ENCODE peak calls at places on chromosome 1, in ten cellular contexts. R, O, Z, U, H, M, L, C, D and V are unnamed samples.

GRCh38 chr1:65001238-65001792 is 35.0 kb upstream of the JAK1 start:
- DNase-seq in H (peak), R (peak), D (peak), Z (peak), L (no peak), U (no peak), M (peak), C (peak), O (peak), V (no peak)

GRCh38 chr1:160031368-160032164 is at the start of gene PIGM:
- DNase-seq in O (peak), M (peak), C (peak), H (peak), D (peak), U (peak), L (peak), Z (peak), R (peak), V (peak)

GRCh38 chr1:85850238-85850637 is 142.0 kb upstream of the ZNHIT6 start:
- DNase-seq in D (no peak), U (no peak), C (no peak), Z (peak), O (no peak), L (no peak), M (no peak), R (no peak), H (no peak), V (peak)

GRCh38 chr1:228379165-228379460 is 27.5 kb downstream of the TRIM11 start:
- DNase-seq in D (peak), R (peak), M (no peak), U (no peak), C (no peak), Z (peak), O (peak), H (no peak), L (no peak), V (no peak)

GRCh38 chr1:100461222-100461621 is 76.7 kb upstream of the GPR88 start:
- DNase-seq in L (no peak), M (peak), D (peak), C (no peak), R (no peak), Z (peak), H (peak), U (no peak), O (no peak), V (no peak)

GRCh38 chr1:109636201-109636952 is 16.7 kb downstream of the AMPD2 start:
- DNase-seq in H (no peak), O (no peak), Z (no peak), D (no peak), M (peak), L (no peak), R (peak), C (no peak), U (no peak), V (no peak)

GRCh38 chr1:160862151-160863061 is at the start of gene CD244:
- DNase-seq in U (no peak), C (no peak), O (peak), R (peak), D (peak), M (peak), L (peak), Z (no peak), H (peak), V (no peak)

GRCh38 chr1:247376659-247377058 is 39.3 kb upstream of the NLRP3 start:
- DNase-seq in D (no peak), R (no peak), M (peak), O (no peak), U (no peak), Z (peak), C (no peak), H (no peak), L (no peak), V (no peak)

GRCh38 chr1:75614455-75615379 is 3.8 kb upstream of the SLC44A5 start:
- DNase-seq in M (peak), R (peak), Z (peak), O (peak), D (peak), C (peak), U (peak), L (peak), H (peak), V (no peak)

GRCh38 chr1:24901791-24902470 is 28.1 kb downstream of the RUNX3 start:
- DNase-seq in U (no peak), H (no peak), C (peak), M (peak), Z (no peak), D (no peak), L (no peak), R (peak), O (no peak), V (no peak)

GRCh38 chr1:22597301-22597965 is 34.1 kb downstream of the EPHA8 start:
- DNase-seq in R (no peak), H (no peak), Z (no peak), O (no peak), U (no peak), M (no peak), D (no peak), L (no peak), C (no peak), V (no peak)

GRCh38 chr1:183077107-183077506 is 53.9 kb downstream of the LAMC1 start:
- DNase-seq in Z (no peak), D (no peak), O (no peak), H (no peak), M (no peak), C (no peak), R (no peak), L (no peak), U (no peak), V (no peak)

GRCh38 chr1:4310396-4310923 is 343.9 kb upstream of the AJAP1 start:
- DNase-seq in H (no peak), R (no peak), M (no peak), C (no peak), U (no peak), L (no peak), Z (no peak), D (no peak), O (no peak), V (no peak)

GRCh38 chr1:116329524-116330341 is 43.3 kb upstream of the ATP1A1 start:
- DNase-seq in L (no peak), M (no peak), O (no peak), H (no peak), Z (no peak), D (no peak), C (no peak), R (no peak), U (no peak), V (no peak)

GRCh38 chr1:186557147-186557777 is 96.3 kb upstream of the PDC start:
- DNase-seq in U (no peak), R (no peak), L (no peak), H (no peak), C (no peak), M (no peak), O (no peak), D (no peak), Z (no peak), V (no peak)

GRCh38 chr1:236002572-236002971 is 62.3 kb downstream of the NID1 start:
- DNase-seq in R (no peak), L (no peak), H (no peak), C (no peak), U (no peak), O (no peak), Z (peak), M (no peak), D (no peak), V (no peak)

GRCh38 chr1:27144920-27145661 is 9.8 kb downstream of the SLC9A1 start:
- DNase-seq in L (no peak), O (no peak), M (no peak), R (peak), H (no peak), D (no peak), C (peak), U (no peak), Z (peak), V (no peak)

GRCh38 chr1:234235373-234235772 is 137.9 kb upstream of the COA6 start:
- DNase-seq in Z (no peak), H (no peak), M (peak), L (no peak), C (no peak), O (peak), U (no peak), D (no peak), R (no peak), V (no peak)

GRCh38 chr1:45326627-45327591 is at the start of gene HPDL:
- DNase-seq in D (peak), C (peak), L (peak), U (no peak), M (peak), H (peak), R (peak), O (peak), Z (peak), V (peak)

GRCh38 chr1:56464294-56464693 is 115.1 kb downstream of the PLPP3 start:
- DNase-seq in Z (no peak), M (no peak), C (no peak), L (no peak), R (no peak), O (no peak), D (no peak), U (no peak), H (no peak), V (no peak)

GRCh38 chr1:44661786-44662682 is 12.2 kb downstream of the TMEM53 start:
- DNase-seq in R (no peak), M (no peak), C (no peak), O (no peak), D (no peak), Z (no peak), H (no peak), U (no peak), L (no peak), V (no peak)

GRCh38 chr1:6591644-6592043 is 11.0 kb downstream of the KLHL21 start:
- DNase-seq in H (no peak), R (no peak), C (no peak), M (no peak), L (no peak), O (no peak), Z (no peak), U (no peak), D (no peak), V (no peak)

GRCh38 chr1:10339815-10340214 is 59.0 kb upstream of the PGD start:
- DNase-seq in C (no peak), L (no peak), U (peak), M (peak), H (peak), O (peak), Z (peak), D (no peak), R (peak), V (peak)

GRCh38 chr1:223143760-223144248 is 756 bp upstream of the TLR5 start:
- DNase-seq in O (peak), M (no peak), U (peak), H (peak), R (peak), Z (no peak), C (peak), L (no peak), D (no peak), V (no peak)

GRCh38 chr1:59678809-59679228 is 135.9 kb upstream of the HOOK1 start:
- DNase-seq in U (peak), O (peak), R (no peak), H (no peak), L (no peak), C (no peak), M (no peak), D (no peak), Z (no peak), V (no peak)

GRCh38 chr1:158972841-158973240 is 36.9 kb upstream of the IFI16 start:
- DNase-seq in M (no peak), D (no peak), O (peak), Z (peak), L (peak), U (no peak), R (no peak), H (no peak), C (no peak), V (no peak)

GRCh38 chr1:53704804-53705445 is 34.0 kb downstream of the GLIS1 start:
- DNase-seq in U (no peak), C (no peak), L (no peak), R (no peak), O (no peak), H (no peak), Z (peak), M (no peak), D (no peak), V (no peak)

GRCh38 chr1:115166531-115167091 is 77.3 kb upstream of the TSPAN2 start:
- DNase-seq in C (no peak), M (no peak), O (no peak), H (no peak), Z (peak), L (no peak), D (no peak), R (no peak), U (no peak), V (no peak)

GRCh38 chr1:11796036-11796828 is 9.5 kb downstream of the MTHFR start:
- DNase-seq in O (no peak), D (no peak), H (peak), U (no peak), R (no peak), M (no peak), L (no peak), C (peak), Z (no peak), V (no peak)

GRCh38 chr1:114328505-114328904 is 174.8 kb upstream of the SYT6 start:
- DNase-seq in C (no peak), R (no peak), H (no peak), M (no peak), L (no peak), U (no peak), D (no peak), Z (no peak), O (no peak), V (no peak)

GRCh38 chr1:26706315-26706714 is 10.5 kb downstream of the ARID1A start:
- DNase-seq in D (no peak), M (no peak), H (no peak), C (no peak), Z (no peak), L (no peak), O (no peak), U (no peak), R (peak), V (no peak)

GRCh38 chr1:59595774-59596173 is 219.0 kb upstream of the HOOK1 start:
- DNase-seq in L (no peak), U (no peak), O (no peak), Z (no peak), D (no peak), R (no peak), C (no peak), H (no peak), M (no peak), V (peak)

GRCh38 chr1:4960336-4960735 is 305.9 kb downstream of the AJAP1 start:
- DNase-seq in L (no peak), R (no peak), Z (no peak), C (no peak), M (no peak), U (no peak), H (no peak), D (no peak), O (no peak), V (no peak)

GRCh38 chr1:230149751-230150584 is 82.9 kb downstream of the GALNT2 start:
- DNase-seq in C (no peak), L (peak), D (no peak), R (no peak), M (no peak), O (no peak), U (no peak), H (no peak), Z (no peak), V (no peak)

GRCh38 chr1:50490640-50491039 is 67.4 kb upstream of the DMRTA2 start:
- DNase-seq in C (no peak), M (no peak), L (no peak), O (no peak), U (no peak), D (no peak), Z (no peak), R (no peak), H (no peak), V (no peak)

DNA sequence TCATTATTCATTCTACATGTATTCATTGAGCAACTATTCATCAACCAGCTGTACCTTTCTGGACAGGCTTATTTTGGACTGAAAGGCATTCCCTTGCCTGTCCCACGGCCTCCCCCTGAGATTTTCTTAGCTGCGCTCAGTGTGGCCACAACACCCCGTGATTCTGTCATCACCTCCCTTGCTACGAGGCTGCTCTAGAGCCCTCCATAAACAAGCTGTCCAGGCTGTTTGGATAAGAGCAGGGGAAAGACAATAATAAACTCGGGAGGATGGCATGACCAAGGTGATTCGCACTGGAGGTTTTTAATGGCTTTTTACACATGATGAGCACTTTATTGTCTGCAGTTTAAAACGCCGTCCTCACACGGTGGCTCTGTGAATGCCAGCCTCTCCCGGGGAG is 139.7 kb downstream of the ROR1 start:
- DNase-seq in H (peak), U (no peak), C (no peak), R (no peak), Z (no peak), L (no peak), M (no peak), D (no peak), O (peak), V (no peak)
- H3K27ac ChIP-seq in H (peak), U (no peak), C (no peak), R (no peak), Z (peak), L (no peak), M (no peak), D (no peak), O (no peak), V (no peak)

GRCh38 chr1:112727716-112728115 is 12.6 kb upstream of the PPM1J start:
- DNase-seq in L (no peak), R (no peak), D (no peak), Z (no peak), C (no peak), U (peak), O (no peak), H (no peak), M (no peak), V (no peak)
- TF ChIP-seq CTCF in L (no peak), R (no peak), D (no peak), Z (peak), C (no peak), U (peak), O (no peak), H (no peak), M (peak), V (no peak)

GRCh38 chr1:55212349-55213028 is 2.7 kb downstream of the USP24 start:
- DNase-seq in D (no peak), L (peak), H (no peak), Z (peak), R (no peak), C (no peak), M (no peak), O (no peak), U (no peak), V (no peak)
- H3K27ac ChIP-seq in D (peak), L (peak), H (peak), Z (no peak), R (peak), C (peak), M (no peak), O (no peak), U (no peak), V (no peak)

GRCh38 chr1:107135466-107135865 is 5.4 kb upstream of the NTNG1 start:
- DNase-seq in D (no peak), M (peak), L (peak), C (no peak), H (no peak), U (no peak), O (peak), R (no peak), Z (peak), V (no peak)
- TF ChIP-seq CTCF in D (no peak), M (no peak), L (no peak), C (no peak), H (no peak), U (no peak), O (no peak), R (no peak), Z (no peak), V (no peak)

DNA sequence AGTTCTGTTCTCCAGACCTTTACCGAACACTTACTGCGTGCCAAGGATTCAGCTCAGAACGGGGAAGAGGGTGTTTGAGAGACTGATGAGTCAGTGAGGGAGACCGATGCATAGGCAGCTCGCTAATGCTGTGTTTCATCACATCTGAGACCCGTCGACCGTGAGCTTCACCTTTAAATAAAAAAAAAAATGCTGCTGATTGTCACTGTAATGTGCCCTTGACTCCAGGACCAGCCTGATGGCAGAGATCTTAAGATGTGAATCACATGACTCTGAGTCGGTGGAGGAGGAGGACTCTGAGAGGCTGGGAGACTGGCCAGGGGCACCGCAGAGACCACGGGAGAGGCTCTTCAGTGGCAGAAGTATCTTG is 28.8 kb downstream of the SPSB1 start:
- DNase-seq in H (no peak), Z (no peak), M (no peak), L (no peak), U (no peak), R (no peak), D (no peak), O (no peak), C (no peak), V (peak)
- H3K27ac ChIP-seq in H (no peak), Z (peak), M (no peak), L (no peak), U (peak), R (peak), D (no peak), O (no peak), C (no peak), V (peak)

GRCh38 chr1:225004396-225004795 is 74.9 kb downstream of the DNAH14 start:
- DNase-seq in O (no peak), Z (peak), M (no peak), C (no peak), H (no peak), L (no peak), D (no peak), U (no peak), R (no peak), V (no peak)
- TF ChIP-seq CTCF in O (peak), Z (peak), M (peak), C (no peak), H (no peak), L (no peak), D (no peak), U (no peak), R (no peak), V (no peak)

DNA sequence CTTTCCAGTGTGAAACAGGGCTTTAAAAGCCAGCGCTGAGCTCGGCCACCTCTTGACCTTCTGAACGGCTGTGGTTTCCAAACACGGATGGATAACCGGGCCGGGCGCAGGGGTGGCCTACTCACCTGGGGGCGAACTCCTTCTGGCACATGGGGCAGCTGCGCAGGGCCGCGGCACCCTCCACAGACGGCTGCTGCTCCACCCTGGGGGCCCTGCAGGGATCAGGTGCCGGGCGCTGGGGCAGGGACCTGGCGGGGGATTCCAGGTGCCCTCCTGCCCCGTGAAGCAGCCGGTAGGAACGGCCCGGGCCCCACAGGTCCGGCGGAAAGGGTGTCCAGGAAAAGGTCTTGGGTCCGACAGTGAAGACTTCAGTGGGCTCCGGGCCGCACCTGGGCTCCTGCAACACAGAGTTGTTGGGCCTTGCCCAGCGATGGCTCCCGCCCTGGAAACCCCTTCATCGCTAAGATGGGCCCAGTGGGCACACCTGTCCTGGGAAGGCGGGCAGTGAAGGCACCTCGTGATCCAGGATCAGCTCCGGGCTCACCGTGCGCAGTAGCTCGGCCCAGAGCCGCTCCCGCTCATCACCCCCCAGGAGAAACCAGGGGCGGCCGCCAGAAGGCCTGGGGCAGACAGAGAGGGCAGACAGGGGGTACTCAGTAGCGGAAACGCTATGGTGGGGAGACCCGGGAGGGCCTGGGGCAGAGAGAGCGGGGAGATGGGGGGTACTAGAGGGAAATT is 889 bp downstream of the FAAP20 start:
- DNase-seq in M (no peak), C (peak), O (no peak), U (no peak), H (no peak), D (no peak), L (no peak), Z (peak), R (no peak), V (no peak)
- H3K27ac ChIP-seq in M (no peak), C (peak), O (peak), U (peak), H (peak), D (peak), L (no peak), Z (peak), R (peak), V (peak)

DNA sequence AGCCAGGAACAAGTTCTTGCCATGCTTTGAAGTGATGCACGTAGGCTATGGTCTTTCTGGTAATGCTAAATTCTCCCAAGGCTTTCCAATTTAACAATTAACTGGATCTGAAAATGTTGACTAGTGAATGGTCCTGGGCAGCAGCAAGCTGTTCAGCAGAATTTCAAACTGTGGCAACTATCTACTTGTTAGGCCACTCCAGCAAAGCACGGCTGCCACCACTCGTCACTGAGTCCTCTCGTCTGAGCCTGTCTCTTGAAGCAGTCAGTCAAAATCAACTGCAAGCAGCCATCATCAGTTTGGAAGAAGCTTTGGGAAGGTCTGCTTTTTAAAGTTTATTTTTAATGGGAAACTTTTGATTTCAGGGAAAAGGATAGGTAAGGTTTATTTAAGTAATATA is 6.1 kb downstream of the FLVCR1 start:
- DNase-seq in U (no peak), M (no peak), C (no peak), Z (no peak), L (no peak), D (no peak), H (no peak), O (peak), R (no peak), V (no peak)
- TF ChIP-seq CTCF in U (no peak), M (no peak), C (no peak), Z (no peak), L (no peak), D (no peak), H (no peak), O (no peak), R (no peak), V (no peak)

GRCh38 chr1:40633563-40634376 is 31.7 kb downstream of the RIMS3 start:
- DNase-seq in U (no peak), Z (no peak), O (peak), L (no peak), H (peak), M (no peak), R (peak), C (no peak), D (peak), V (no peak)
- H3K27ac ChIP-seq in U (no peak), Z (no peak), O (no peak), L (no peak), H (no peak), M (no peak), R (peak), C (no peak), D (no peak), V (no peak)